ENCODE peak calls at places on chromosomes 16 and 17, in seven cellular contexts. P, M, G, D, C, O and F are unnamed samples.
A peak's percentile ranks its signal among the peaks of the same experiment; 100 is the strongest.

GRCh38 chr17:36657763-36658490 is 56.5 kb downstream of the MRM1 start:
- DNase-seq in O (no peak), P (peak; percentile 12), C (peak; percentile 61), G (no peak), D (no peak), M (peak; percentile 66), F (peak; percentile 5)

GRCh38 chr17:45302649-45303173 is 14.1 kb downstream of the MAP3K14 start:
- DNase-seq in P (peak; percentile 92), M (no peak), O (no peak), C (no peak), G (no peak), D (no peak), F (no peak)

GRCh38 chr16:8639694-8640093 is 18.2 kb downstream of the METTL22 start:
- DNase-seq in P (no peak), D (no peak), O (no peak), M (no peak), G (no peak), C (no peak), F (no peak)

GRCh38 chr17:64008830-64009229 is 10.7 kb downstream of the PRR29 start:
- DNase-seq in O (no peak), M (peak; percentile 15), D (peak; percentile 21), C (no peak), P (no peak), G (no peak), F (no peak)

GRCh38 chr16:8655184-8655717 is 19.2 kb upstream of the ABAT start:
- DNase-seq in C (peak; percentile 62), D (no peak), P (peak; percentile 18), O (no peak), M (peak; percentile 57), G (no peak), F (no peak)

GRCh38 chr17:51536627-51537026 is 276.3 kb downstream of the UTP18 start:
- DNase-seq in D (no peak), C (no peak), P (no peak), G (no peak), O (no peak), M (no peak), F (no peak)

GRCh38 chr16:22813223-22813945 is 578 bp upstream of the HS3ST2 start:
- DNase-seq in D (peak; percentile 74), O (peak; percentile 55), M (peak; percentile 39), G (peak; percentile 49), C (peak; percentile 87), P (peak; percentile 16), F (no peak)

GRCh38 chr17:559699-560378 is 154.8 kb downstream of the VPS53 start:
- DNase-seq in C (no peak), G (peak; percentile 76), D (peak; percentile 69), M (no peak), O (no peak), P (peak; percentile 93), F (no peak)

GRCh38 chr17:68011199-68011665 is 15.0 kb upstream of the C17orf58 start:
- DNase-seq in M (peak; percentile 60), P (no peak), G (peak; percentile 69), O (peak; percentile 55), D (no peak), C (peak; percentile 70), F (peak; percentile 46)

GRCh38 chr17:4940625-4941021 is 555 bp downstream of the RNF167 start:
- DNase-seq in D (no peak), P (no peak), O (no peak), M (peak; percentile 42), C (no peak), G (peak; percentile 61), F (peak; percentile 51)

GRCh38 chr17:80752369-80752705 is 207.7 kb downstream of the RPTOR start:
- DNase-seq in M (no peak), G (no peak), D (no peak), O (no peak), P (no peak), C (no peak), F (no peak)

GRCh38 chr17:79353016-79353415 is 257.8 kb downstream of the RBFOX3 start:
- DNase-seq in P (no peak), M (no peak), C (no peak), D (no peak), O (no peak), G (peak; percentile 30), F (no peak)

GRCh38 chr17:82936768-82937171 is 96.9 kb upstream of the ZNF750 start:
- DNase-seq in G (peak; percentile 34), D (no peak), P (no peak), M (no peak), O (no peak), C (no peak), F (no peak)

GRCh38 chr16:76226481-76226880 is 50.7 kb upstream of the CNTNAP4 start:
- DNase-seq in P (no peak), M (no peak), G (no peak), D (no peak), O (no peak), C (no peak), F (no peak)

GRCh38 chr17:17029938-17030337 is 12.3 kb upstream of the MPRIP start:
- DNase-seq in G (peak; percentile 45), M (no peak), P (no peak), C (no peak), O (no peak), D (no peak), F (no peak)

GRCh38 chr17:7435676-7436555 is 681 bp downstream of the TMEM102 start:
- DNase-seq in G (peak; percentile 70), O (peak; percentile 69), P (no peak), M (peak; percentile 75), D (peak; percentile 74), C (peak; percentile 84), F (peak; percentile 36)

GRCh38 chr17:41464682-41465081 is 2.5 kb downstream of the KRT32 start:
- DNase-seq in P (peak; percentile 96), C (no peak), D (no peak), M (no peak), G (no peak), O (peak; percentile 72), F (no peak)

GRCh38 chr17:8041249-8041928 is 2.5 kb downstream of the ALOX15B start:
- DNase-seq in G (no peak), D (no peak), O (no peak), M (peak; percentile 30), C (peak; percentile 65), P (peak; percentile 53), F (peak; percentile 25)

GRCh38 chr17:21215935-21216334 is 2.0 kb upstream of the TMEM11 start:
- DNase-seq in C (peak; percentile 37), M (no peak), O (no peak), D (no peak), P (peak; percentile 67), G (no peak), F (no peak)

GRCh38 chr16:57619133-57619605 is 9.3 kb upstream of the ADGRG1 start:
- DNase-seq in M (no peak), C (no peak), G (no peak), D (no peak), P (no peak), O (peak; percentile 29), F (no peak)

GRCh38 chr16:11105038-11105903 is 150.7 kb downstream of the SOCS1 start:
- DNase-seq in O (no peak), G (peak; percentile 61), C (peak; percentile 98), D (peak; percentile 79), M (peak; percentile 39), P (peak; percentile 97), F (no peak)

GRCh38 chr17:79617304-79617703 is 6.5 kb upstream of the RBFOX3 start:
- DNase-seq in G (peak; percentile 10), O (no peak), P (no peak), C (no peak), D (no peak), M (no peak), F (no peak)

GRCh38 chr16:46850619-46851555 is 19.9 kb upstream of the C16orf87 start:
- DNase-seq in C (no peak), G (no peak), D (no peak), O (no peak), M (no peak), P (no peak), F (no peak)

GRCh38 chr17:41492771-41493170 is 3.1 kb upstream of the KRT36 start:
- DNase-seq in C (no peak), M (peak; percentile 71), P (peak; percentile 31), O (no peak), G (no peak), D (no peak), F (no peak)

GRCh38 chr17:21689604-21690003 is 2.7 kb upstream of the KCNJ18 start:
- DNase-seq in C (no peak), O (peak; percentile 48), G (no peak), D (peak; percentile 88), M (no peak), P (peak; percentile 81), F (no peak)

GRCh38 chr17:17358060-17358751 is 55.0 kb downstream of the NT5M start:
- DNase-seq in M (no peak), P (no peak), G (no peak), C (no peak), D (no peak), O (no peak), F (no peak)

GRCh38 chr16:15988268-15989013 is 39.0 kb downstream of the ABCC1 start:
- DNase-seq in D (no peak), M (no peak), P (peak; percentile 56), G (peak; percentile 37), O (no peak), C (peak; percentile 69), F (no peak)

GRCh38 chr17:50129946-50130777 is at the start of gene SAMD14:
- DNase-seq in O (no peak), P (peak; percentile 32), G (peak; percentile 67), D (no peak), M (no peak), C (peak; percentile 30), F (no peak)
- H3K27ac ChIP-seq in O (peak within 1 kb of the TSS; percentile 41), P (no peak within 1 kb of the TSS), G (peak within 1 kb of the TSS; percentile 82), D (peak within 1 kb of the TSS; percentile 2), M (no peak within 1 kb of the TSS), C (peak within 1 kb of the TSS; percentile 56), F (no peak within 1 kb of the TSS)

GRCh38 chr16:27950488-27950887 is 113.0 kb downstream of the GSG1L start:
- DNase-seq in M (no peak), P (no peak), C (no peak), O (no peak), G (no peak), D (no peak), F (no peak)

GRCh38 chr16:27947696-27948095 is 115.8 kb downstream of the GSG1L start:
- DNase-seq in C (no peak), P (no peak), M (no peak), O (no peak), G (no peak), D (peak; percentile 9), F (no peak)

GRCh38 chr16:27952811-27953210 is 110.7 kb downstream of the GSG1L start:
- DNase-seq in O (no peak), D (peak; percentile 8), P (no peak), C (no peak), M (no peak), G (no peak), F (no peak)

GRCh38 chr16:27951752-27952151 is 111.8 kb downstream of the GSG1L start:
- DNase-seq in D (peak; percentile 62), P (peak; percentile 58), G (no peak), O (no peak), C (no peak), M (no peak), F (no peak)
- H3K27me3 ChIP-seq in D (no peaks in the 10 kb centered on the region), P (no peaks in the 10 kb centered on the region), G (peaks cover 3% of the 10 kb centered on the region), O (no peaks in the 10 kb centered on the region), C (no peaks in the 10 kb centered on the region), M (no peaks in the 10 kb centered on the region), F (peaks cover 14% of the 10 kb centered on the region)

GRCh38 chr17:39782481-39782880 is 44.7 kb downstream of the GRB7 start:
- DNase-seq in C (no peak), G (no peak), M (no peak), O (no peak), P (peak; percentile 64), D (no peak), F (no peak)
- H3K27ac ChIP-seq in C (no peak overlapping the region), G (no peak overlapping the region), M (no peak overlapping the region), O (no peak overlapping the region), P (no peak overlapping the region), D (no peak overlapping the region), F (no peak overlapping the region)

GRCh38 chr16:1100084-1100800 is 4.2 kb upstream of the C1QTNF8 start:
- DNase-seq in G (no peak), D (no peak), M (peak; percentile 66), O (no peak), P (no peak), C (no peak), F (no peak)
- H3K27me3 ChIP-seq in G (peaks cover 2% of the 10 kb centered on the region), D (peaks cover 10% of the 10 kb centered on the region), M (peaks cover 30% of the 10 kb centered on the region), O (peaks cover 10% of the 10 kb centered on the region), P (no peaks in the 10 kb centered on the region), C (no peaks in the 10 kb centered on the region), F (peaks cover 21% of the 10 kb centered on the region)